ENCODE peak calls at places on chromosome 4, in four cellular contexts. One of them, this sample, is unnamed. For H3K4me1, the result is how much of the 10 kb centered on the place peaks cover.

GRCh38 chr4:92091335-92091734 is 212.4 kb upstream of the GRID2 start:
- DNase-seq in upper lobe of right lung: no peak
- DNase-seq in A549: peak
- DNase-seq in K562: no peak
- DNase-seq in this sample: peak

GRCh38 chr4:119570401-119570800 is 58.2 kb downstream of the PDE5A start:
- DNase-seq in upper lobe of right lung: no peak
- DNase-seq in A549: no peak
- DNase-seq in K562: no peak
- DNase-seq in this sample: no peak

GRCh38 chr4:118941149-118941548 is 52.5 kb downstream of the SYNPO2 start:
- DNase-seq in upper lobe of right lung: no peak
- DNase-seq in A549: no peak
- DNase-seq in K562: no peak
- DNase-seq in this sample: no peak

GRCh38 chr4:183437452-183437851 is 7.0 kb upstream of the CDKN2AIP start:
- DNase-seq in upper lobe of right lung: no peak
- DNase-seq in A549: no peak
- DNase-seq in K562: no peak
- DNase-seq in this sample: no peak

GRCh38 chr4:147799986-147800555 is 68.2 kb downstream of the ARHGAP10 start:
- DNase-seq in upper lobe of right lung: no peak
- DNase-seq in A549: no peak
- DNase-seq in K562: no peak
- DNase-seq in this sample: no peak

GRCh38 chr4:84171871-84172270 is 327.2 kb downstream of the NKX6-1 start:
- DNase-seq in upper lobe of right lung: no peak
- DNase-seq in A549: no peak
- DNase-seq in K562: peak
- DNase-seq in this sample: no peak

GRCh38 chr4:164876680-164877324 is at the start of gene APELA:
- DNase-seq in upper lobe of right lung: no peak
- DNase-seq in A549: no peak
- DNase-seq in K562: no peak
- DNase-seq in this sample: no peak

GRCh38 chr4:141702472-141703182 is 66.2 kb downstream of the IL15 start:
- DNase-seq in upper lobe of right lung: no peak
- DNase-seq in A549: no peak
- DNase-seq in K562: no peak
- DNase-seq in this sample: no peak

GRCh38 chr4:22794731-22795130 is 102.0 kb downstream of the GBA3 start:
- DNase-seq in upper lobe of right lung: no peak
- DNase-seq in A549: no peak
- DNase-seq in K562: no peak
- DNase-seq in this sample: no peak

GRCh38 chr4:122588453-122589238 is 32.2 kb downstream of the IL21 start:
- DNase-seq in upper lobe of right lung: no peak
- DNase-seq in A549: no peak
- DNase-seq in K562: no peak
- DNase-seq in this sample: no peak

DNA sequence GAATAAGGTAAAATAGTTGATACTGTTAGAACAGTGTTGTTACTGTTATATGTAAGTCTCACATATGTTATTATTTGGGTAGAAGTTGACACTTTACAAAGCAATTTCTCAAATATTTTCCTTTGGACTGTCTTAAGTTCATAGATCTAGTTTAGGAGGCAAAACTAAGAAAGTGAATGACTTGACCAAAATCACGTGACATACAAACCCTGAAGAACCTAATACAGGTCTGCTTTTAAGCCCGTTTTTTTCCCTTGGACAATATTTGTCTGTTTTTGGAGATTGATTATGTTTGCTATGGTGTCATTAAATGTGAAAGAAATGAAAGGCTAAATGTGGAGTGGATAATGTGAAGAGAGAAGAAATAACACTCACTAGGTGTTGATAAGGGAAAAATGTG is 644.9 kb upstream of the PITX2 start:
- DNase-seq in upper lobe of right lung: no peak
- DNase-seq in A549: no peak
- DNase-seq in K562: no peak
- DNase-seq in this sample: no peak
- H3K4me1 ChIP-seq in upper lobe of right lung: under half
- H3K4me1 ChIP-seq in A549: under half
- H3K4me1 ChIP-seq in K562: under half
- H3K4me1 ChIP-seq in this sample: under half

GRCh38 chr4:108170729-108171540 is 2.2 kb upstream of the LEF1 start:
- DNase-seq in upper lobe of right lung: no peak
- DNase-seq in A549: no peak
- DNase-seq in K562: no peak
- DNase-seq in this sample: no peak
- H3K4me1 ChIP-seq in upper lobe of right lung: under half
- H3K4me1 ChIP-seq in A549: under half
- H3K4me1 ChIP-seq in K562: under half
- H3K4me1 ChIP-seq in this sample: under half

GRCh38 chr4:108109997-108110416 is 58.7 kb downstream of the LEF1 start:
- DNase-seq in upper lobe of right lung: no peak
- DNase-seq in A549: no peak
- DNase-seq in K562: no peak
- DNase-seq in this sample: no peak
- H3K4me1 ChIP-seq in upper lobe of right lung: under half
- H3K4me1 ChIP-seq in A549: under half
- H3K4me1 ChIP-seq in K562: under half
- H3K4me1 ChIP-seq in this sample: under half

GRCh38 chr4:41205854-41206460 is 8.4 kb downstream of the APBB2 start:
- DNase-seq in upper lobe of right lung: no peak
- DNase-seq in A549: no peak
- DNase-seq in K562: no peak
- DNase-seq in this sample: no peak
- H3K4me1 ChIP-seq in upper lobe of right lung: half or more
- H3K4me1 ChIP-seq in A549: under half
- H3K4me1 ChIP-seq in K562: under half
- H3K4me1 ChIP-seq in this sample: under half

GRCh38 chr4:143344011-143344410 is 7.3 kb downstream of the GAB1 start:
- DNase-seq in upper lobe of right lung: no peak
- DNase-seq in A549: no peak
- DNase-seq in K562: no peak
- DNase-seq in this sample: no peak
- H3K4me1 ChIP-seq in upper lobe of right lung: under half
- H3K4me1 ChIP-seq in A549: under half
- H3K4me1 ChIP-seq in K562: under half
- H3K4me1 ChIP-seq in this sample: under half

DNA sequence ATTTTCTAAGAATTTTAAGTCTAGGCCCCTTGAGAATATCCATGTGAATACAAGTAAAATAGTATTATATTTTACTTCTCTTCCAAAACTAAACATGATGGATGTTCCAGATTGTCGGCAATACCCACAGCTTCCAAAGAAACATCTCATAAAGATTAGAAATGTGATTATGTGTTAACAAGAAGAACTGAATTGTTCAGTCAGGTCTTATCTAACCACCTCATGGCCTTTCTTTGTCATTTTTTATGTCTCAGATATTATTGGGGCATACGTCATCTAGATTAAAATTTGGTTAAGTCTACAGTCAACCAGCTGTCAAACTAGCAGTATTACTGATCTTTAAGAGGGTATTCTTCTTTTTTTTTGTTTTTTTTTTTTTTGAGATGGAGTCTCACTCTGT is 10.0 kb downstream of the EPGN start:
- DNase-seq in upper lobe of right lung: no peak
- DNase-seq in A549: no peak
- DNase-seq in K562: no peak
- DNase-seq in this sample: no peak
- H3K4me1 ChIP-seq in upper lobe of right lung: under half
- H3K4me1 ChIP-seq in A549: under half
- H3K4me1 ChIP-seq in K562: under half
- H3K4me1 ChIP-seq in this sample: under half

GRCh38 chr4:184439856-184440592 is 34.3 kb downstream of the IRF2 start:
- DNase-seq in upper lobe of right lung: no peak
- DNase-seq in A549: no peak
- DNase-seq in K562: no peak
- DNase-seq in this sample: no peak
- H3K4me1 ChIP-seq in upper lobe of right lung: half or more
- H3K4me1 ChIP-seq in A549: under half
- H3K4me1 ChIP-seq in K562: under half
- H3K4me1 ChIP-seq in this sample: under half